ENCODE peak calls at places on chromosome 20, in six cellular contexts. W is stimulated activated CD4-positive, alpha-beta T cell treated with anti-CD3 and anti-CD28 coated beads, Interleukin-12 subunit alpha, Interleukin-12 subunit beta, amount 100 ng/mL, for 4 hours; C is stimulated activated CD8-positive, alpha-beta memory T cell treated with anti-CD3 and anti-CD28 coated beads, Interleukin-4, amount 100 ng/mL, for 24 hours; D is GM20000; Z is hepatic stellate cell; E is NCI-H446 treated with DMSO at 0.1 percent for 48 hours. A is an unnamed sample.

GRCh38 chr20:8722277-8722928 is 346.5 kb upstream of the PLCB4 start:
- DNase-seq in D (peak), C (no peak), E (peak), Z (peak), W (no peak), A (peak)

GRCh38 chr20:44026932-44027685 is 112.5 kb downstream of the TOX2 start:
- DNase-seq in E (no peak), W (no peak), C (no peak), D (no peak), Z (no peak), A (no peak)

GRCh38 chr20:6838181-6838826 is 70.8 kb downstream of the BMP2 start:
- DNase-seq in W (no peak), C (no peak), Z (no peak), E (no peak), D (no peak), A (no peak)

GRCh38 chr20:52974155-52974554 is 2.0 kb downstream of the TSHZ2 start:
- DNase-seq in D (no peak), Z (no peak), E (no peak), W (peak), C (no peak), A (no peak)

GRCh38 chr20:53734006-53734688 is 140.5 kb upstream of the ZNF217 start:
- DNase-seq in Z (no peak), W (no peak), D (no peak), E (no peak), C (no peak), A (no peak)

GRCh38 chr20:36470482-36471062 is 70.7 kb upstream of the MYL9 start:
- DNase-seq in Z (no peak), W (no peak), C (no peak), D (no peak), E (no peak), A (no peak)

GRCh38 chr20:17822039-17822438 is 122.3 kb downstream of the BANF2 start:
- DNase-seq in E (no peak), Z (no peak), C (no peak), W (no peak), D (no peak), A (no peak)

GRCh38 chr20:11675920-11676617 is 241.6 kb upstream of the BTBD3 start:
- DNase-seq in Z (no peak), W (no peak), D (no peak), E (peak), C (no peak), A (no peak)

GRCh38 chr20:49712918-49713778 is 530 bp downstream of the B4GALT5 start:
- DNase-seq in E (no peak), C (peak), D (no peak), Z (no peak), W (peak), A (no peak)

GRCh38 chr20:16554766-16555543 is 18.3 kb downstream of the KIF16B start:
- DNase-seq in E (no peak), Z (no peak), W (no peak), C (no peak), D (no peak), A (no peak)

GRCh38 chr20:4512891-4513550 is 208.7 kb upstream of the PRND start:
- DNase-seq in D (no peak), W (no peak), C (no peak), E (no peak), Z (peak), A (no peak)

GRCh38 chr20:5596401-5597193 is 153.6 kb upstream of the SHLD1 start:
- DNase-seq in E (no peak), C (no peak), W (no peak), D (peak), Z (no peak), A (no peak)

GRCh38 chr20:24943196-24943595 is 5.9 kb upstream of the CST7 start:
- DNase-seq in E (no peak), Z (no peak), D (no peak), C (no peak), W (no peak), A (no peak)

GRCh38 chr20:16580596-16580995 is 7.3 kb upstream of the KIF16B start:
- DNase-seq in C (no peak), E (no peak), W (no peak), Z (no peak), D (no peak), A (no peak)

GRCh38 chr20:58868795-58869194 is 16.3 kb downstream of the GNAS start:
- DNase-seq in W (no peak), E (peak), Z (no peak), C (no peak), D (no peak), A (no peak)

GRCh38 chr20:3922223-3922982 is 33.2 kb downstream of the PANK2 start:
- DNase-seq in D (no peak), Z (no peak), C (no peak), W (no peak), E (no peak), A (no peak)

GRCh38 chr20:48804300-48804980 is 23.4 kb downstream of the PREX1 start:
- DNase-seq in E (no peak), C (no peak), D (no peak), Z (no peak), W (no peak), A (no peak)